ENCODE peak calls at places on chromosomes 12 and 14, in ten cellular contexts. A, I, H, S, L, W, M, Z, G and O are unnamed samples.

GRCh38 chr12:31035944-31036665 is 37.6 kb upstream of the DDX11 start:
- DNase-seq in A (peak; percentile 13), I (no peak), H (no peak), S (no peak), L (peak; percentile 91), W (no peak), M (no peak), Z (no peak), G (no peak), O (peak; percentile 21)

GRCh38 chr12:83136421-83136820 is 449.7 kb downstream of the TMTC2 start:
- DNase-seq in A (no peak), I (no peak), H (no peak), S (no peak), L (no peak), W (no peak), M (no peak), Z (no peak), G (no peak), O (no peak)

GRCh38 chr14:104805326-104805678 is 4.4 kb downstream of the ZBTB42 start:
- DNase-seq in A (peak; percentile 46), I (no peak), H (peak; percentile 68), S (no peak), L (no peak), W (no peak), M (no peak), Z (no peak), G (peak; percentile 65), O (no peak)

GRCh38 chr14:69685217-69685616 is 73.8 kb downstream of the SUSD6 start:
- DNase-seq in A (peak; percentile 99), I (no peak), H (no peak), S (no peak), L (no peak), W (no peak), M (no peak), Z (no peak), G (no peak), O (no peak)

GRCh38 chr14:80055912-80056801 is 155.1 kb downstream of the DIO2 start:
- DNase-seq in A (peak; percentile 48), I (no peak), H (no peak), S (no peak), L (no peak), W (peak; percentile 2), M (peak; percentile 22), Z (no peak), G (peak; percentile 50), O (peak; percentile 24)

GRCh38 chr14:38989917-38990546 is 113.0 kb downstream of the SEC23A start:
- DNase-seq in A (no peak), I (no peak), H (no peak), S (no peak), L (no peak), W (no peak), M (no peak), Z (no peak), G (no peak), O (no peak)

GRCh38 chr14:92973265-92973797 is 50.4 kb downstream of the CHGA start:
- DNase-seq in A (peak; percentile 33), I (no peak), H (peak; percentile 84), S (peak; percentile 83), L (peak; percentile 94), W (peak; percentile 19), M (peak; percentile 18), Z (peak; percentile 59), G (no peak), O (no peak)

GRCh38 chr14:39860837-39861236 is 428.6 kb upstream of the FBXO33 start:
- DNase-seq in A (no peak), I (no peak), H (no peak), S (no peak), L (no peak), W (no peak), M (no peak), Z (no peak), G (no peak), O (no peak)

GRCh38 chr14:85187521-85187920 is 342.4 kb upstream of the FLRT2 start:
- DNase-seq in A (peak; percentile 72), I (no peak), H (no peak), S (no peak), L (no peak), W (no peak), M (no peak), Z (no peak), G (no peak), O (no peak)

GRCh38 chr12:27384261-27384590 is 51.6 kb downstream of the BMAL2 start:
- DNase-seq in A (no peak), I (no peak), H (no peak), S (no peak), L (no peak), W (no peak), M (no peak), Z (no peak), G (no peak), O (no peak)

GRCh38 chr12:58030566-58031279 is 89.4 kb downstream of the ATP23 start:
- DNase-seq in A (peak; percentile 99), I (no peak), H (no peak), S (no peak), L (no peak), W (no peak), M (no peak), Z (no peak), G (no peak), O (no peak)

GRCh38 chr12:61808856-61809255 is 451.3 kb upstream of the USP15 start:
- DNase-seq in A (peak; percentile 84), I (no peak), H (no peak), S (no peak), L (no peak), W (no peak), M (no peak), Z (no peak), G (no peak), O (no peak)

GRCh38 chr12:48123169-48123568 is 4.0 kb downstream of the PFKM start:
- DNase-seq in A (no peak), I (no peak), H (no peak), S (no peak), L (no peak), W (no peak), M (no peak), Z (no peak), G (no peak), O (no peak)

GRCh38 chr12:108596854-108597558 is 878 bp downstream of the TMEM119 start:
- DNase-seq in A (no peak), I (no peak), H (no peak), S (no peak), L (no peak), W (no peak), M (no peak), Z (no peak), G (no peak), O (no peak)

GRCh38 chr12:28306535-28306934 is 116.3 kb downstream of the CCDC91 start:
- DNase-seq in A (no peak), I (no peak), H (no peak), S (no peak), L (no peak), W (no peak), M (no peak), Z (no peak), G (no peak), O (no peak)

DNA sequence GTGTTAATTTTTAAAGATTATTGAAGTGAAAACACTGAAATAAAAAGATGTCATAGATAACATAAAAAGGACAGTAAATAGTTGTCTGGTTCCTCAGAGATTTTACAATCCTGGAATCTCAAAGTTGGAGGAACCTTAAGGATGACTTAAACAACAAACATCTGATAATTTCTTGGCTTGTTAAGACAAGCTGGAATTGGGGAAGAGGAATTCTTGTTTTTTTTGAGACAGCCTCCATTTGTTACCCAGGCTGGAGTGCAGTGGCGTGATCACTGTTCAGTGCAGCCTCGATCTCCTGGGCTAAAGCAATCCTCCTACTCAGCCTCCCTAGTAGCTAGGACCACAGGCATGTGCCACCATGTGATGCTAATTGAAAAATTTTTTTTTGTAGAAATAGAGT is 2.3 kb downstream of the ZNF410 start:
- DNase-seq in A (peak; percentile 62), I (no peak), H (no peak), S (no peak), L (no peak), W (no peak), M (no peak), Z (peak; percentile 70), G (no peak), O (no peak)
- H3K4me3 ChIP-seq in A (no peak overlapping the region), I (no peak overlapping the region), H (no peak overlapping the region), S (no peak overlapping the region), L (no peak overlapping the region), W (no peak overlapping the region), M (no peak overlapping the region), Z (no peak overlapping the region), G (no peak overlapping the region), O (no peak overlapping the region)

GRCh38 chr12:120346681-120347080 is 19.1 kb upstream of the PLA2G1B start:
- DNase-seq in A (no peak), I (no peak), H (no peak), S (no peak), L (no peak), W (no peak), M (no peak), Z (no peak), G (no peak), O (no peak)
- TF ChIP-seq CTCF in A (no peak), I (no peak), H (no peak), S (no peak), L (no peak), W (no peak), M (no peak), Z (no peak), G (peak; percentile 6), O (no peak)

DNA sequence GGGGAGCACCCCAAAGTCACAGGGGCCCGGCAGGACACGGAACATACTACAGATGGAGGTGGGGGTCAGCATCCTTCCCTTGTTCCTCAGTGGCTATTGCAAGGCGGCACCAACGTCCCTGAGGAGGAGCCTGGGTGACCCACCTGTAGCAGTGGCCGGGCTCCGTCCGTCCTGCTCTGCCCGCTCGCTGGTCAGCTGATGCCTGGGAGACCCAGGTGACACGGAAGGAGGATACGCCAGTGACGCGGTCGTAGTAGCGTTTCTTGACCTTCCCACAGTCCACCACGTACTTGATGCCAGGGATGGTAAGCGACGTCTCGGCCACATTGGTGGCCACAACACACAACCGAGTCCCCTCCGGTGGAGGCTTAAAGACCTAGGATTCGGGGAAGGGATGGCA is 24.7 kb downstream of the DHX37 start:
- DNase-seq in A (no peak), I (no peak), H (no peak), S (no peak), L (no peak), W (no peak), M (no peak), Z (no peak), G (no peak), O (no peak)
- H3K4me3 ChIP-seq in A (no peak overlapping the region), I (no peak overlapping the region), H (no peak overlapping the region), S (no peak overlapping the region), L (no peak overlapping the region), W (no peak overlapping the region), M (no peak overlapping the region), Z (no peak overlapping the region), G (no peak overlapping the region), O (no peak overlapping the region)

GRCh38 chr14:64035143-64035542 is 182.3 kb downstream of the SYNE2 start:
- DNase-seq in A (no peak), I (no peak), H (no peak), S (no peak), L (no peak), W (no peak), M (no peak), Z (peak; percentile 21), G (peak; percentile 24), O (peak; percentile 15)

GRCh38 chr14:64038857-64039542 is 186.2 kb downstream of the SYNE2 start:
- DNase-seq in A (no peak), I (no peak), H (no peak), S (no peak), L (no peak), W (no peak), M (no peak), Z (no peak), G (no peak), O (no peak)

GRCh38 chr14:64045091-64045490 is 192.3 kb downstream of the SYNE2 start:
- DNase-seq in A (no peak), I (no peak), H (no peak), S (no peak), L (no peak), W (no peak), M (no peak), Z (no peak), G (no peak), O (no peak)

GRCh38 chr14:64040044-64040443 is 187.2 kb downstream of the SYNE2 start:
- DNase-seq in A (peak; percentile 29), I (no peak), H (no peak), S (no peak), L (no peak), W (no peak), M (no peak), Z (no peak), G (peak; percentile 10), O (no peak)
- TF ChIP-seq CTCF in A (no peak), I (no peak), H (peak; percentile 16), S (no peak), L (no peak), W (no peak), M (peak; percentile 29), Z (peak; percentile 35), G (peak; percentile 60), O (peak; percentile 30)